ENCODE peak calls at places on chromosomes 11 and 22, in five cellular contexts. B is ascending aorta, R is adrenal gland, F is A549, N is foreskin keratinocyte. Q is an unnamed sample. For H3K4me1, the result is how much of the 10 kb centered on the place peaks cover.

GRCh38 chr11:63783925-63784592 is 15.5 kb upstream of the ZFTA start:
- DNase-seq in B (no peak), N (no peak), R (no peak), F (no peak), Q (no peak)

GRCh38 chr11:36566407-36567053 is 1.3 kb upstream of the RAG1 start:
- DNase-seq in F (no peak), B (no peak), R (no peak), N (no peak), Q (no peak)

GRCh38 chr22:46619830-46620501 is at the start of gene GRAMD4:
- DNase-seq in R (no peak), F (no peak), B (no peak), N (no peak), Q (no peak)

GRCh38 chr11:133948711-133949110 is 8.1 kb downstream of the IGSF9B start:
- DNase-seq in B (no peak), R (no peak), F (no peak), N (no peak), Q (no peak)

GRCh38 chr22:49968313-49968830 is 7.8 kb downstream of the PIM3 start:
- DNase-seq in N (no peak), F (no peak), R (peak), B (peak), Q (peak)

GRCh38 chr22:19782533-19782932 is 22.0 kb downstream of the TBX1 start:
- DNase-seq in B (no peak), N (no peak), F (no peak), R (no peak), Q (no peak)

GRCh38 chr11:75097173-75097557 is 489 bp upstream of the OR2AT4 start:
- DNase-seq in B (no peak), F (no peak), N (no peak), R (no peak), Q (no peak)

GRCh38 chr11:61961570-61962212 is 5.7 kb downstream of the FTH1 start:
- DNase-seq in F (peak), N (no peak), R (peak), B (no peak), Q (no peak)

GRCh38 chr11:19867064-19867463 is 154.4 kb downstream of the NAV2 start:
- DNase-seq in N (no peak), F (no peak), R (no peak), B (no peak), Q (no peak)

GRCh38 chr11:16982256-16982671 is 31.9 kb downstream of the PLEKHA7 start:
- DNase-seq in N (no peak), B (no peak), F (no peak), R (no peak), Q (no peak)
- H3K4me1 ChIP-seq in N (under half), B (under half), F (under half), R (under half), Q (under half)

GRCh38 chr11:131373326-131373725 is 2.9 kb downstream of the NTM start:
- DNase-seq in R (no peak), N (no peak), B (no peak), F (no peak), Q (no peak)
- TF ChIP-seq CTCF in R (no peak), N (no peak), B (no peak), F (no peak), Q (no peak)

GRCh38 chr11:106424111-106424510 is 346.6 kb downstream of the AASDHPPT start:
- DNase-seq in R (no peak), B (no peak), F (peak), N (peak), Q (no peak)

GRCh38 chr11:106421673-106422292 is 344.3 kb downstream of the AASDHPPT start:
- DNase-seq in R (no peak), B (no peak), N (peak), F (no peak), Q (no peak)

GRCh38 chr11:106420048-106420665 is 342.7 kb downstream of the AASDHPPT start:
- DNase-seq in B (no peak), N (no peak), R (no peak), F (no peak), Q (no peak)

GRCh38 chr11:106420686-106421085 is 343.2 kb downstream of the AASDHPPT start:
- DNase-seq in R (no peak), F (no peak), B (no peak), N (no peak), Q (no peak)

DNA sequence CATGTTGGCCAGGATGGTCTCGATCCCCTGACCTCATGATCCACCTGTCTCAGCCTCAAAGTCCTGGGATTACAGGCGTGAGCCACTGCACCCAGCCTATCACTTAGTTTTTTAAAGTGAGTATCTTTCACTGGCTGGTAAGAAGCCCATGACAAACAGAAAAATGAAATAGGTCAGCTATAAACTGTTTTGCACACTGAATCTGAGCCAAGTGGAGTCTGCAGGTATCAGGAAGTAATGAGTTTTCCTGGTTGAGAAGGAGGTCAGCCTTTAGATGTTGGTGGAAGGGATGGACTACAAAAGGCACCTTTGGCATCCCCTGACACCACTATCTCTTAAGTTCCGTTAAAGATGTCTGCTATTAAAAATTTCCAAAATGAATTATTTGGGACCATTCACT is 345.1 kb downstream of the AASDHPPT start:
- DNase-seq in B (no peak), R (no peak), N (no peak), F (no peak), Q (no peak)
- H3K4me1 ChIP-seq in B (under half), R (under half), N (under half), F (under half), Q (under half)

GRCh38 chr22:35930933-35931332 is 97.7 kb downstream of the RBFOX2 start:
- DNase-seq in N (peak), F (peak), B (no peak), R (peak), Q (no peak)
- TF ChIP-seq CTCF in N (peak), F (peak), B (peak), R (peak), Q (peak)

DNA sequence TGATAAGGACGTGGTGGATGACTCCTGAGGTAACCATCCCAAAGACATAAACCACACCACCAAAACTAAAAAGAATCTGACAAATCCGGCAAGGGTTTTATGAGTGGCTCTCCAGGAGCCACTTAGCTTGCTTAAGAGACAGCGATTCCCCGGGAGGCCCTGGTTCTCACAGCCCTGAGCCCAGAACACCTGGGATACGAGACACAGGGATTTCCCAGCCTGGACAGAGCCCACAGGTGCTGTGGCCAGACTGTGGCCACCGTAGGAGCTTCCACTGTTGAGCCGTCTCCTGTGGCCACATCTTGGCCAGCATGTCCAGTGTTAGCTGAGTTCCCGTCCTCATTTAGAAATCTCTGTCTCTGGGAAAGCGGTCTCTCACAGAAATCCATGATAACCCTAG is 71.2 kb upstream of the ASPHD2 start:
- DNase-seq in F (no peak), N (no peak), B (no peak), R (no peak), Q (no peak)
- H3K4me1 ChIP-seq in F (under half), N (under half), B (under half), R (under half), Q (under half)

DNA sequence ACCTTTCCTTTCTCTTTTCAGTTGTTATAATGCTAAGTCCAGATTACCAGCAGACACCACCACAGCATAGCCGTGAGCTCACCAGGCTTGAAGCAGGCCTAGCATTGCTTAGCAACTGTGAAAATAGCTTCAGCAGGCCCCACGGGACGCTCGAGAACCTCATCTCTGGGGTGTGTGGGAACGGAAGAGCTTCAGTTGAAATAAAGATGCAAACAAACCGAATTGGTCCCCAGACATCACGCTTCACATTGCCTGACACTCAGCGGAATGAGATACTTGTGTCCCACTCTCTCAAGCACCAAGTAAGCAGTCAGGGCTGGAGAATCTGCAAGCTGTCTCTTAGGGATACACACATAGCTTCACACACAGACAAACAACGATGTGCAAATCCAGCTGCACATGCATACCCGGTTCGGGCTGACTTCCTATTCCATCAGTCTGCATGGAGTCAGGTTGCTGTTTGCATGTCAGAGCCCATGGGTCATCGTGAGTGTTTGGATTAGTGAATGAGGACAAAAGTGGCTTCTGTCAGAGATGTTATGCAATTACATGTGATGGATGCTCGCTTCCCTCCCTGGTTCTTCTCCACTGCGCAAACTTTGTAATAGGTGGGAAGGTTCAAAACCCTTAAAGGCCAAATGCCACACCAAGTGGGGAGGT is 205.7 kb downstream of the SNX19 start:
- DNase-seq in R (no peak), F (no peak), B (no peak), N (no peak), Q (no peak)
- TF ChIP-seq CTCF in R (no peak), F (no peak), B (no peak), N (no peak), Q (no peak)

GRCh38 chr11:11982975-11983374 is 25.5 kb downstream of the DKK3 start:
- DNase-seq in N (no peak), B (no peak), R (peak), F (no peak), Q (no peak)

GRCh38 chr11:11982461-11982860 is 26.0 kb downstream of the DKK3 start:
- DNase-seq in B (no peak), R (peak), F (no peak), N (no peak), Q (no peak)

GRCh38 chr11:11981364-11981763 is 27.1 kb downstream of the DKK3 start:
- DNase-seq in B (no peak), N (no peak), R (no peak), F (no peak), Q (no peak)

GRCh38 chr11:11980841-11981308 is 27.6 kb downstream of the DKK3 start:
- DNase-seq in B (no peak), N (peak), R (no peak), F (no peak), Q (no peak)

DNA sequence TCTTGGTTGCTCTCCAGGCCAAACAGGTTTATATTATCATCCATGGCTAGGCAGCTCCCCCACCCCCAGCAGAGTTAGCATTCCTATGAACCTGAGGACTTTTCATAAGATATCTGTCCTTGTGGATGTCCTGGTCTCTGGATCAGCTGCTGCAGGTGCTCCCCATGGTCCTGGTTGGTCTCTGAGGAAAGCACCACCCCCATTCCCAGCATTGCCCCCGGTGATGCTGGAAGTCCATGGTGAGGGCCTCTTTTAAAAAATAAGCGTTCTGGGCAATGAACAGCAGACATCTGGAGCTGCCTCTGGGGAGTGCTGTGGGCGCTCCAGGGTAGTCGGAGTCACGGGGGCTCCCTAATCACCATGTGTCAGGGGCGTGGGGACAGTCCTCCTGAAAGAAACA is 26.6 kb downstream of the DKK3 start:
- DNase-seq in B (no peak), R (peak), N (no peak), F (no peak), Q (no peak)
- H3K4me1 ChIP-seq in B (under half), R (under half), N (under half), F (half or more), Q (half or more)

GRCh38 chr11:119338946-119339580 is 1.6 kb downstream of the C1QTNF5 start:
- DNase-seq in B (no peak), N (no peak), F (no peak), R (no peak), Q (no peak)

GRCh38 chr11:119341222-119342022 is 739 bp upstream of the C1QTNF5 start:
- DNase-seq in B (no peak), R (no peak), N (no peak), F (no peak), Q (no peak)

GRCh38 chr11:119340335-119341221 is at the start of gene C1QTNF5:
- DNase-seq in F (no peak), B (peak), N (no peak), R (peak), Q (no peak)

GRCh38 chr11:119338318-119338890 is 2.3 kb downstream of the C1QTNF5 start:
- DNase-seq in B (no peak), R (no peak), F (peak), N (peak), Q (no peak)

DNA sequence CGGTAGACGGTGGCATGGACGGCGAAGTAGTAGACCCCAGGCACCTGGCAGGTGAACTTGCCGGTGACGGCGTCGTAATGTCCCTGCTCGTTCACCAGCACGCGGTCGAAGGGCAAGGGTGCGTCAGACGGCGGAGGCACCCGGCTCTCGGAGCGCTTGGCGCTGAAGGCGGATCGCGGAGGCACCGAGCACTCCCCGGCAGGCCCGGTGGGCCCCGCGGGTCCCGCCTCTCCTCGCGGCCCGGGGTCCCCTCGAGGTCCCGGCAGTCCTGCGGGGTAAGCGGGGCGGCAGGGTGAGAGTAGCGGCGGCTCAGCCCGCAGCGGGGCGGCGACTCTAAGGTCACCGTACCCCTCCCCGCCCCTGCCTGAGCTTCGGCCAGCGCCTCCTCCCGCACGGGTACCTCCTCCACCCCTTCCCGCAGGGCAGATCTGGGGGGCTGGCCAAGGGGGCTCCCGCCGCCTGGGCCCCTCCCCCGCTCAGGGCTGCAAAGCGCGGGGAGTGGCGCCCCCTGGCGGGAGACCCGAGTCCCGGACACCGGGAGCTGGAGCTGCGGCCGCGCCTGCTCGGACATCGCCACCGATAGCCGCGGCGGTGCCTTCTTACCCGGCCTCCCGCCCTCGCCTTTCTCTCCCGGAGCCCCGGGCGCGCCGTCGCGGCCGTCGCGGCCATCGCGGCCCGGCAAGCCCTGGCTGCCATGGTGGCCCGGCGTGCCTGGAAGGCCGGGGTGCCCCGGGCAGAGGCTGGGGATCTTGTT is 925 bp downstream of the C1QTNF5 start:
- DNase-seq in R (no peak), F (no peak), B (no peak), N (no peak), Q (no peak)
- TF ChIP-seq CTCF in R (peak), F (peak), B (peak), N (peak), Q (peak)

GRCh38 chr11:59266491-59266890 is 53.8 kb upstream of the MPEG1 start:
- DNase-seq in F (no peak), B (no peak), N (peak), R (no peak), Q (no peak)
- H3K4me1 ChIP-seq in F (under half), B (under half), N (under half), R (under half), Q (under half)

Q was measured in thoracic aorta.